ENCODE peak calls at places on chromosome 4, in five cellular contexts. G is activated naive CD8-positive, alpha-beta T cell treated with anti-CD3 and anti-CD28 coated beads, Interleukin-2, amount 50 U/mL, for 24 hours; K is GM19239; C is NCI-H345; Z is hypothalamus. T is an unnamed sample.

GRCh38 chr4:135177323-135177722 is 975.7 kb upstream of the PABPC4L start:
- DNase-seq in G (no peak), K (no peak), C (no peak), Z (no peak), T (no peak)

GRCh38 chr4:184755278-184755677 is 21.4 kb upstream of the CENPU start:
- DNase-seq in G (no peak), K (no peak), C (no peak), Z (no peak), T (no peak)

GRCh38 chr4:104365618-104366017 is 129.1 kb downstream of the CXXC4 start:
- DNase-seq in G (no peak), K (no peak), C (no peak), Z (no peak), T (no peak)

GRCh38 chr4:13597604-13598003 is 29.9 kb downstream of the BOD1L1 start:
- DNase-seq in G (no peak), K (no peak), C (no peak), Z (no peak), T (no peak)

GRCh38 chr4:121551271-121551670 is 145.5 kb downstream of the ANXA5 start:
- DNase-seq in G (no peak), K (no peak), C (no peak), Z (no peak), T (no peak)

GRCh38 chr4:67580577-67580976 is 22.1 kb downstream of the STAP1 start:
- DNase-seq in G (no peak), K (no peak), C (no peak), Z (no peak), T (no peak)

GRCh38 chr4:126916626-126917140 is 716.1 kb upstream of the INTU start:
- DNase-seq in G (no peak), K (no peak), C (no peak), Z (no peak), T (no peak)

GRCh38 chr4:109302366-109303140 is at the start of gene COL25A1:
- DNase-seq in G (peak), K (no peak), C (no peak), Z (peak), T (no peak)

GRCh38 chr4:15295421-15296162 is 132.2 kb upstream of the C1QTNF7 start:
- DNase-seq in G (no peak), K (no peak), C (peak), Z (no peak), T (no peak)

GRCh38 chr4:55169352-55169959 is 44.1 kb upstream of the KDR start:
- DNase-seq in G (no peak), K (no peak), C (no peak), Z (no peak), T (no peak)

GRCh38 chr4:122152699-122153328 is 683 bp downstream of the BLTP1 start:
- DNase-seq in G (peak), K (no peak), C (peak), Z (peak), T (no peak)

T was measured in D721Med.